ENCODE peak calls at places on chromosomes 4 and X, in ten cellular contexts. One of them, this sample, is unnamed.

GRCh38 chr4:186845137-186845842 is 121.6 kb upstream of the FAT1 start:
- DNase-seq in RWPE1: peak; percentile 82
- DNase-seq in AG09309: peak; percentile 83
- DNase-seq in stomach: no peak
- DNase-seq in HFF-Myc: no peak
- DNase-seq in OCI-LY7: no peak
- DNase-seq in fibroblast of pulmonary artery: peak; percentile 90
- DNase-seq in type B pancreatic cell: no peak
- DNase-seq in choroid plexus epithelial cell: peak; percentile 97
- DNase-seq in A549: no peak
- DNase-seq in this sample: no peak

GRCh38 chr4:84218002-84218401 is 281.1 kb downstream of the NKX6-1 start:
- DNase-seq in choroid plexus epithelial cell: no peak
- DNase-seq in OCI-LY7: no peak
- DNase-seq in RWPE1: no peak
- DNase-seq in HFF-Myc: no peak
- DNase-seq in type B pancreatic cell: no peak
- DNase-seq in stomach: no peak
- DNase-seq in A549: no peak
- DNase-seq in fibroblast of pulmonary artery: no peak
- DNase-seq in AG09309: no peak
- DNase-seq in this sample: no peak

GRCh38 chrX:118164138-118164537 is 47.5 kb upstream of the KLHL13 start:
- DNase-seq in HFF-Myc: no peak
- DNase-seq in A549: no peak
- DNase-seq in choroid plexus epithelial cell: no peak
- DNase-seq in RWPE1: peak; percentile 3
- DNase-seq in stomach: no peak
- DNase-seq in AG09309: no peak
- DNase-seq in OCI-LY7: no peak
- DNase-seq in fibroblast of pulmonary artery: no peak
- DNase-seq in type B pancreatic cell: no peak
- DNase-seq in this sample: no peak

GRCh38 chrX:53188763-53189162 is 36.2 kb downstream of the KDM5C start:
- DNase-seq in HFF-Myc: no peak
- DNase-seq in RWPE1: no peak
- DNase-seq in type B pancreatic cell: no peak
- DNase-seq in A549: no peak
- DNase-seq in OCI-LY7: no peak
- DNase-seq in choroid plexus epithelial cell: peak; percentile 23
- DNase-seq in stomach: no peak
- DNase-seq in AG09309: no peak
- DNase-seq in fibroblast of pulmonary artery: no peak
- DNase-seq in this sample: no peak

GRCh38 chr4:158051401-158052235 is 121.2 kb downstream of the GASK1B start:
- DNase-seq in OCI-LY7: no peak
- DNase-seq in choroid plexus epithelial cell: peak; percentile 96
- DNase-seq in RWPE1: no peak
- DNase-seq in AG09309: peak; percentile 96
- DNase-seq in fibroblast of pulmonary artery: peak; percentile 96
- DNase-seq in type B pancreatic cell: no peak
- DNase-seq in HFF-Myc: no peak
- DNase-seq in stomach: no peak
- DNase-seq in A549: no peak
- DNase-seq in this sample: no peak

GRCh38 chr4:136319789-136320470 is 1212.4 kb downstream of the PCDH18 start:
- DNase-seq in OCI-LY7: no peak
- DNase-seq in stomach: no peak
- DNase-seq in RWPE1: peak; percentile 78
- DNase-seq in A549: peak; percentile 10
- DNase-seq in type B pancreatic cell: no peak
- DNase-seq in AG09309: no peak
- DNase-seq in HFF-Myc: no peak
- DNase-seq in fibroblast of pulmonary artery: peak; percentile 10
- DNase-seq in choroid plexus epithelial cell: peak; percentile 48
- DNase-seq in this sample: no peak

GRCh38 chr4:173426064-173426463 is 27.1 kb upstream of the SCRG1 start:
- DNase-seq in type B pancreatic cell: no peak
- DNase-seq in fibroblast of pulmonary artery: no peak
- DNase-seq in A549: no peak
- DNase-seq in stomach: no peak
- DNase-seq in AG09309: no peak
- DNase-seq in choroid plexus epithelial cell: no peak
- DNase-seq in HFF-Myc: no peak
- DNase-seq in OCI-LY7: no peak
- DNase-seq in RWPE1: no peak
- DNase-seq in this sample: no peak

GRCh38 chrX:110310896-110311295 is 7.0 kb downstream of the AMMECR1 start:
- DNase-seq in AG09309: no peak
- DNase-seq in RWPE1: no peak
- DNase-seq in choroid plexus epithelial cell: no peak
- DNase-seq in fibroblast of pulmonary artery: no peak
- DNase-seq in HFF-Myc: no peak
- DNase-seq in A549: no peak
- DNase-seq in stomach: no peak
- DNase-seq in type B pancreatic cell: no peak
- DNase-seq in OCI-LY7: no peak
- DNase-seq in this sample: no peak

GRCh38 chr4:128825226-128825625 is 15.7 kb downstream of the JADE1 start:
- DNase-seq in choroid plexus epithelial cell: peak; percentile 46
- DNase-seq in stomach: no peak
- DNase-seq in AG09309: no peak
- DNase-seq in RWPE1: peak; percentile 79
- DNase-seq in fibroblast of pulmonary artery: peak; percentile 23
- DNase-seq in type B pancreatic cell: peak; percentile 64
- DNase-seq in HFF-Myc: no peak
- DNase-seq in OCI-LY7: no peak
- DNase-seq in A549: peak; percentile 46
- DNase-seq in this sample: no peak

GRCh38 chr4:183659919-183660318 is 826 bp downstream of the TRAPPC11 start:
- DNase-seq in OCI-LY7: no peak
- DNase-seq in fibroblast of pulmonary artery: no peak
- DNase-seq in HFF-Myc: no peak
- DNase-seq in stomach: no peak
- DNase-seq in AG09309: no peak
- DNase-seq in choroid plexus epithelial cell: peak; percentile 10
- DNase-seq in A549: no peak
- DNase-seq in type B pancreatic cell: no peak
- DNase-seq in RWPE1: no peak
- DNase-seq in this sample: no peak

GRCh38 chrX:40866878-40867277 is 131.5 kb upstream of the MED14 start:
- DNase-seq in RWPE1: no peak
- DNase-seq in AG09309: no peak
- DNase-seq in A549: no peak
- DNase-seq in OCI-LY7: no peak
- DNase-seq in stomach: no peak
- DNase-seq in choroid plexus epithelial cell: peak; percentile 17
- DNase-seq in HFF-Myc: no peak
- DNase-seq in fibroblast of pulmonary artery: peak; percentile 24
- DNase-seq in type B pancreatic cell: no peak
- DNase-seq in this sample: no peak

GRCh38 chrX:105260291-105261043 is 40.0 kb upstream of the TEX13A start:
- DNase-seq in type B pancreatic cell: no peak
- DNase-seq in AG09309: no peak
- DNase-seq in RWPE1: no peak
- DNase-seq in stomach: no peak
- DNase-seq in fibroblast of pulmonary artery: no peak
- DNase-seq in choroid plexus epithelial cell: no peak
- DNase-seq in HFF-Myc: no peak
- DNase-seq in OCI-LY7: no peak
- DNase-seq in A549: no peak
- DNase-seq in this sample: no peak

GRCh38 chrX:153739754-153740486 is 15.3 kb downstream of the ABCD1 start:
- DNase-seq in RWPE1: no peak
- DNase-seq in type B pancreatic cell: no peak
- DNase-seq in choroid plexus epithelial cell: no peak
- DNase-seq in fibroblast of pulmonary artery: no peak
- DNase-seq in OCI-LY7: no peak
- DNase-seq in HFF-Myc: no peak
- DNase-seq in stomach: no peak
- DNase-seq in AG09309: no peak
- DNase-seq in A549: no peak
- DNase-seq in this sample: no peak

GRCh38 chrX:46279925-46280313 is 265.3 kb downstream of the ZNF674 start:
- DNase-seq in fibroblast of pulmonary artery: peak; percentile 10
- DNase-seq in type B pancreatic cell: no peak
- DNase-seq in OCI-LY7: no peak
- DNase-seq in RWPE1: peak; percentile 46
- DNase-seq in A549: no peak
- DNase-seq in choroid plexus epithelial cell: peak; percentile 29
- DNase-seq in stomach: no peak
- DNase-seq in HFF-Myc: peak; percentile 25
- DNase-seq in AG09309: no peak
- DNase-seq in this sample: no peak

GRCh38 chrX:46278591-46278990 is 266.6 kb downstream of the ZNF674 start:
- DNase-seq in type B pancreatic cell: no peak
- DNase-seq in OCI-LY7: no peak
- DNase-seq in A549: no peak
- DNase-seq in AG09309: no peak
- DNase-seq in choroid plexus epithelial cell: no peak
- DNase-seq in fibroblast of pulmonary artery: no peak
- DNase-seq in RWPE1: no peak
- DNase-seq in HFF-Myc: no peak
- DNase-seq in stomach: no peak
- DNase-seq in this sample: no peak

GRCh38 chrX:46279214-46279924 is 265.9 kb downstream of the ZNF674 start:
- DNase-seq in fibroblast of pulmonary artery: no peak
- DNase-seq in A549: no peak
- DNase-seq in choroid plexus epithelial cell: no peak
- DNase-seq in RWPE1: no peak
- DNase-seq in HFF-Myc: no peak
- DNase-seq in stomach: no peak
- DNase-seq in OCI-LY7: no peak
- DNase-seq in AG09309: no peak
- DNase-seq in type B pancreatic cell: no peak
- DNase-seq in this sample: no peak
- TF ChIP-seq CTCF in fibroblast of pulmonary artery: no peak
- TF ChIP-seq CTCF in A549: peak; percentile 19
- TF ChIP-seq CTCF in choroid plexus epithelial cell: no peak
- TF ChIP-seq CTCF in RWPE1: no peak
- TF ChIP-seq CTCF in HFF-Myc: no peak
- TF ChIP-seq CTCF in stomach: no peak
- TF ChIP-seq CTCF in OCI-LY7: no peak
- TF ChIP-seq CTCF in AG09309: no peak
- TF ChIP-seq CTCF in type B pancreatic cell: no peak
- TF ChIP-seq CTCF in this sample: no peak

GRCh38 chr4:133151681-133152329 is 2.7 kb downstream of the PCDH10 start:
- DNase-seq in choroid plexus epithelial cell: peak; percentile 15
- DNase-seq in OCI-LY7: no peak
- DNase-seq in AG09309: no peak
- DNase-seq in type B pancreatic cell: peak; percentile 71
- DNase-seq in stomach: no peak
- DNase-seq in fibroblast of pulmonary artery: peak; percentile 52
- DNase-seq in RWPE1: no peak
- DNase-seq in HFF-Myc: no peak
- DNase-seq in A549: no peak
- DNase-seq in this sample: peak; percentile 59
- TF ChIP-seq CTCF in choroid plexus epithelial cell: peak; percentile 15
- TF ChIP-seq CTCF in OCI-LY7: no peak
- TF ChIP-seq CTCF in AG09309: peak; percentile 1
- TF ChIP-seq CTCF in type B pancreatic cell: peak; percentile 72
- TF ChIP-seq CTCF in stomach: no peak
- TF ChIP-seq CTCF in fibroblast of pulmonary artery: no peak
- TF ChIP-seq CTCF in RWPE1: peak; percentile 17
- TF ChIP-seq CTCF in HFF-Myc: no peak
- TF ChIP-seq CTCF in A549: no peak
- TF ChIP-seq CTCF in this sample: peak; percentile 45

GRCh38 chr4:48345542-48345941 is 4.2 kb downstream of the SLAIN2 start:
- DNase-seq in stomach: no peak
- DNase-seq in OCI-LY7: no peak
- DNase-seq in choroid plexus epithelial cell: no peak
- DNase-seq in fibroblast of pulmonary artery: no peak
- DNase-seq in type B pancreatic cell: no peak
- DNase-seq in AG09309: no peak
- DNase-seq in A549: no peak
- DNase-seq in RWPE1: no peak
- DNase-seq in HFF-Myc: no peak
- DNase-seq in this sample: no peak

GRCh38 chr4:48347282-48347921 is 6.1 kb downstream of the SLAIN2 start:
- DNase-seq in RWPE1: no peak
- DNase-seq in OCI-LY7: no peak
- DNase-seq in type B pancreatic cell: no peak
- DNase-seq in HFF-Myc: no peak
- DNase-seq in fibroblast of pulmonary artery: no peak
- DNase-seq in AG09309: no peak
- DNase-seq in choroid plexus epithelial cell: no peak
- DNase-seq in stomach: no peak
- DNase-seq in A549: no peak
- DNase-seq in this sample: no peak

GRCh38 chr4:48343531-48343930 is 2.2 kb downstream of the SLAIN2 start:
- DNase-seq in A549: no peak
- DNase-seq in choroid plexus epithelial cell: peak; percentile 55
- DNase-seq in AG09309: no peak
- DNase-seq in fibroblast of pulmonary artery: peak; percentile 40
- DNase-seq in type B pancreatic cell: no peak
- DNase-seq in HFF-Myc: no peak
- DNase-seq in OCI-LY7: no peak
- DNase-seq in stomach: no peak
- DNase-seq in RWPE1: no peak
- DNase-seq in this sample: no peak

GRCh38 chr4:48343035-48343434 is 1.7 kb downstream of the SLAIN2 start:
- DNase-seq in HFF-Myc: no peak
- DNase-seq in choroid plexus epithelial cell: no peak
- DNase-seq in OCI-LY7: peak; percentile 14
- DNase-seq in type B pancreatic cell: no peak
- DNase-seq in AG09309: no peak
- DNase-seq in fibroblast of pulmonary artery: no peak
- DNase-seq in stomach: no peak
- DNase-seq in A549: no peak
- DNase-seq in RWPE1: no peak
- DNase-seq in this sample: no peak

DNA sequence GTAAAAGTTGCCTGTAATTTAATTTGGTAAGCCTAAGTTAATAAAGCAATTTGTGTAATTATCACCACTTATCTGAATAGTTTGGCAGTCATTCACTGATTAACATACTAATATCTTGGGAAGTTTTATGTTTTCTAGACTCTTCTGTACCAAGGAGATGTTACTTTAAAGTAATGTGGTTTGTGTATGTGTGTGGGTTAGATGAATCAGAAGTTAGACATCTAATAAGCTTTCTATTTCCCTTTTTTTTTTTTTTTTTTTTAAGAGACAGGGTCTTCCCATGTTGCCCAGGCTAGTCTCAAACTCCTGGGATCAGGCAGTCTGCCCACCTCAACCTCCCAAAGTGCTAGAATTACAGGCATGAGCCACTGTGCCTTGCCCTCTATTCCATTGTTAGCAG is 5.3 kb downstream of the SLAIN2 start:
- DNase-seq in HFF-Myc: no peak
- DNase-seq in A549: no peak
- DNase-seq in fibroblast of pulmonary artery: no peak
- DNase-seq in type B pancreatic cell: no peak
- DNase-seq in stomach: no peak
- DNase-seq in choroid plexus epithelial cell: no peak
- DNase-seq in OCI-LY7: no peak
- DNase-seq in AG09309: no peak
- DNase-seq in RWPE1: no peak
- DNase-seq in this sample: no peak
- TF ChIP-seq CTCF in HFF-Myc: no peak
- TF ChIP-seq CTCF in A549: no peak
- TF ChIP-seq CTCF in fibroblast of pulmonary artery: no peak
- TF ChIP-seq CTCF in type B pancreatic cell: no peak
- TF ChIP-seq CTCF in stomach: no peak
- TF ChIP-seq CTCF in choroid plexus epithelial cell: no peak
- TF ChIP-seq CTCF in OCI-LY7: no peak
- TF ChIP-seq CTCF in AG09309: no peak
- TF ChIP-seq CTCF in RWPE1: no peak
- TF ChIP-seq CTCF in this sample: no peak

GRCh38 chrX:41922694-41923171 is 621 bp downstream of the CASK start:
- DNase-seq in stomach: no peak
- DNase-seq in A549: peak; percentile 17
- DNase-seq in OCI-LY7: peak; percentile 47
- DNase-seq in choroid plexus epithelial cell: peak; percentile 10
- DNase-seq in RWPE1: no peak
- DNase-seq in fibroblast of pulmonary artery: peak; percentile 16
- DNase-seq in type B pancreatic cell: peak; percentile 71
- DNase-seq in HFF-Myc: no peak
- DNase-seq in AG09309: no peak
- DNase-seq in this sample: peak; percentile 33
- TF ChIP-seq CTCF in stomach: no peak
- TF ChIP-seq CTCF in A549: no peak
- TF ChIP-seq CTCF in OCI-LY7: peak; percentile 26
- TF ChIP-seq CTCF in choroid plexus epithelial cell: peak; percentile 15
- TF ChIP-seq CTCF in RWPE1: no peak
- TF ChIP-seq CTCF in fibroblast of pulmonary artery: no peak
- TF ChIP-seq CTCF in type B pancreatic cell: peak; percentile 17
- TF ChIP-seq CTCF in HFF-Myc: no peak
- TF ChIP-seq CTCF in AG09309: peak; percentile 10
- TF ChIP-seq CTCF in this sample: no peak